ENCODE peak calls at places on chromosomes 4 and X, in four cellular contexts. One of them, this sample, is unnamed.

GRCh38 chrX:42290608-42291007 is 367.3 kb upstream of the CASK start:
- DNase-seq in epithelial cell of proximal tubule: no peak
- DNase-seq in GM03348: peak
- DNase-seq in NCI-H82: peak
- DNase-seq in this sample: no peak

GRCh38 chr4:70297581-70297980 is 37.2 kb upstream of the CABS1 start:
- DNase-seq in epithelial cell of proximal tubule: no peak
- DNase-seq in GM03348: no peak
- DNase-seq in NCI-H82: no peak
- DNase-seq in this sample: no peak

GRCh38 chrX:38382663-38383062 is 30.3 kb downstream of the OTC start:
- DNase-seq in epithelial cell of proximal tubule: no peak
- DNase-seq in GM03348: no peak
- DNase-seq in NCI-H82: no peak
- DNase-seq in this sample: no peak

GRCh38 chrX:21375795-21376069 is 1.5 kb downstream of the CNKSR2 start:
- DNase-seq in epithelial cell of proximal tubule: no peak
- DNase-seq in GM03348: no peak
- DNase-seq in NCI-H82: peak
- DNase-seq in this sample: no peak

GRCh38 chr4:183469936-183470335 is 25.5 kb downstream of the CDKN2AIP start:
- DNase-seq in epithelial cell of proximal tubule: no peak
- DNase-seq in GM03348: no peak
- DNase-seq in NCI-H82: no peak
- DNase-seq in this sample: no peak

GRCh38 chrX:153830632-153831434 is 489 bp upstream of the PDZD4 start:
- DNase-seq in epithelial cell of proximal tubule: no peak
- DNase-seq in GM03348: peak
- DNase-seq in NCI-H82: no peak
- DNase-seq in this sample: no peak

GRCh38 chrX:149804102-149804501 is 22.4 kb downstream of the MAGEA9 start:
- DNase-seq in epithelial cell of proximal tubule: no peak
- DNase-seq in GM03348: no peak
- DNase-seq in NCI-H82: no peak
- DNase-seq in this sample: no peak

GRCh38 chr4:53476232-53477037 is 99.0 kb downstream of the FIP1L1 start:
- DNase-seq in epithelial cell of proximal tubule: peak
- DNase-seq in GM03348: peak
- DNase-seq in NCI-H82: no peak
- DNase-seq in this sample: no peak

GRCh38 chrX:34900691-34901090 is 41.9 kb upstream of the FAM47B start:
- DNase-seq in epithelial cell of proximal tubule: no peak
- DNase-seq in GM03348: no peak
- DNase-seq in NCI-H82: no peak
- DNase-seq in this sample: no peak

GRCh38 chr4:62209757-62210156 is 1009.6 kb downstream of the ADGRL3 start:
- DNase-seq in epithelial cell of proximal tubule: no peak
- DNase-seq in GM03348: no peak
- DNase-seq in NCI-H82: peak
- DNase-seq in this sample: no peak

GRCh38 chr4:121827851-121828250 is 4.2 kb upstream of the CCNA2 start:
- DNase-seq in epithelial cell of proximal tubule: no peak
- DNase-seq in GM03348: peak
- DNase-seq in NCI-H82: no peak
- DNase-seq in this sample: no peak

GRCh38 chr4:22077571-22077970 is 129.0 kb upstream of the KCNIP4 start:
- DNase-seq in epithelial cell of proximal tubule: no peak
- DNase-seq in GM03348: no peak
- DNase-seq in NCI-H82: no peak
- DNase-seq in this sample: no peak

GRCh38 chr4:44165938-44166337 is 282.7 kb downstream of the KCTD8 start:
- DNase-seq in epithelial cell of proximal tubule: no peak
- DNase-seq in GM03348: no peak
- DNase-seq in NCI-H82: no peak
- DNase-seq in this sample: no peak

GRCh38 chrX:154420402-154420756 is 8.1 kb upstream of the ATP6AP1 start:
- DNase-seq in epithelial cell of proximal tubule: no peak
- DNase-seq in GM03348: no peak
- DNase-seq in NCI-H82: no peak
- DNase-seq in this sample: no peak

GRCh38 chr4:8117278-8117682 is 41.3 kb downstream of the ABLIM2 start:
- DNase-seq in epithelial cell of proximal tubule: no peak
- DNase-seq in GM03348: no peak
- DNase-seq in NCI-H82: peak
- DNase-seq in this sample: peak

GRCh38 chrX:124347242-124347641 is 879 bp downstream of the SH2D1A start:
- DNase-seq in epithelial cell of proximal tubule: no peak
- DNase-seq in GM03348: no peak
- DNase-seq in NCI-H82: no peak
- DNase-seq in this sample: no peak

This sample was measured in WERI-Rb-1.